ENCODE peak calls at places on chromosomes 12 and 14, in nine cellular contexts. One of them, this sample, is unnamed.

GRCh38 chr14:104104006-104104901 is 18.8 kb downstream of the ASPG start:
- DNase-seq in OCI-LY7: no peak
- DNase-seq in coronary artery: no peak
- DNase-seq in HFF-Myc: no peak
- DNase-seq in heart left ventricle: peak
- DNase-seq in tibial nerve: no peak
- DNase-seq in dorsolateral prefrontal cortex: no peak
- DNase-seq in right cardiac atrium: peak
- DNase-seq in astrocyte of the spinal cord: no peak
- DNase-seq in this sample: no peak

GRCh38 chr12:2129076-2129475 is 76.3 kb downstream of the CACNA1C start:
- DNase-seq in OCI-LY7: no peak
- DNase-seq in coronary artery: no peak
- DNase-seq in HFF-Myc: no peak
- DNase-seq in heart left ventricle: no peak
- DNase-seq in tibial nerve: no peak
- DNase-seq in dorsolateral prefrontal cortex: no peak
- DNase-seq in right cardiac atrium: no peak
- DNase-seq in astrocyte of the spinal cord: peak
- DNase-seq in this sample: no peak

GRCh38 chr14:104680056-104680805 is 9.2 kb upstream of the INF2 start:
- DNase-seq in OCI-LY7: no peak
- DNase-seq in coronary artery: peak
- DNase-seq in HFF-Myc: no peak
- DNase-seq in heart left ventricle: peak
- DNase-seq in tibial nerve: no peak
- DNase-seq in dorsolateral prefrontal cortex: no peak
- DNase-seq in right cardiac atrium: peak
- DNase-seq in astrocyte of the spinal cord: peak
- DNase-seq in this sample: no peak

GRCh38 chr12:26688344-26688904 is 144.6 kb downstream of the ITPR2 start:
- DNase-seq in OCI-LY7: no peak
- DNase-seq in coronary artery: no peak
- DNase-seq in HFF-Myc: no peak
- DNase-seq in heart left ventricle: no peak
- DNase-seq in tibial nerve: no peak
- DNase-seq in dorsolateral prefrontal cortex: no peak
- DNase-seq in right cardiac atrium: no peak
- DNase-seq in astrocyte of the spinal cord: no peak
- DNase-seq in this sample: no peak

GRCh38 chr12:18895946-18896345 is 158.0 kb downstream of the CAPZA3 start:
- DNase-seq in OCI-LY7: no peak
- DNase-seq in coronary artery: no peak
- DNase-seq in HFF-Myc: no peak
- DNase-seq in heart left ventricle: peak
- DNase-seq in tibial nerve: no peak
- DNase-seq in dorsolateral prefrontal cortex: no peak
- DNase-seq in right cardiac atrium: peak
- DNase-seq in astrocyte of the spinal cord: no peak
- DNase-seq in this sample: no peak

GRCh38 chr12:31322651-31323248 is 3.2 kb downstream of the SINHCAF start:
- DNase-seq in OCI-LY7: no peak
- DNase-seq in coronary artery: no peak
- DNase-seq in HFF-Myc: peak
- DNase-seq in heart left ventricle: no peak
- DNase-seq in tibial nerve: no peak
- DNase-seq in dorsolateral prefrontal cortex: no peak
- DNase-seq in right cardiac atrium: no peak
- DNase-seq in astrocyte of the spinal cord: peak
- DNase-seq in this sample: peak

GRCh38 chr12:125983784-125984510 is 918.7 kb downstream of the AACS start:
- DNase-seq in OCI-LY7: no peak
- DNase-seq in coronary artery: no peak
- DNase-seq in HFF-Myc: no peak
- DNase-seq in heart left ventricle: no peak
- DNase-seq in tibial nerve: no peak
- DNase-seq in dorsolateral prefrontal cortex: no peak
- DNase-seq in right cardiac atrium: peak
- DNase-seq in astrocyte of the spinal cord: peak
- DNase-seq in this sample: no peak

GRCh38 chr12:52228931-52229330 is 4.1 kb upstream of the KRT7 start:
- DNase-seq in OCI-LY7: no peak
- DNase-seq in coronary artery: no peak
- DNase-seq in HFF-Myc: no peak
- DNase-seq in heart left ventricle: peak
- DNase-seq in tibial nerve: no peak
- DNase-seq in dorsolateral prefrontal cortex: no peak
- DNase-seq in right cardiac atrium: no peak
- DNase-seq in astrocyte of the spinal cord: no peak
- DNase-seq in this sample: no peak

DNA sequence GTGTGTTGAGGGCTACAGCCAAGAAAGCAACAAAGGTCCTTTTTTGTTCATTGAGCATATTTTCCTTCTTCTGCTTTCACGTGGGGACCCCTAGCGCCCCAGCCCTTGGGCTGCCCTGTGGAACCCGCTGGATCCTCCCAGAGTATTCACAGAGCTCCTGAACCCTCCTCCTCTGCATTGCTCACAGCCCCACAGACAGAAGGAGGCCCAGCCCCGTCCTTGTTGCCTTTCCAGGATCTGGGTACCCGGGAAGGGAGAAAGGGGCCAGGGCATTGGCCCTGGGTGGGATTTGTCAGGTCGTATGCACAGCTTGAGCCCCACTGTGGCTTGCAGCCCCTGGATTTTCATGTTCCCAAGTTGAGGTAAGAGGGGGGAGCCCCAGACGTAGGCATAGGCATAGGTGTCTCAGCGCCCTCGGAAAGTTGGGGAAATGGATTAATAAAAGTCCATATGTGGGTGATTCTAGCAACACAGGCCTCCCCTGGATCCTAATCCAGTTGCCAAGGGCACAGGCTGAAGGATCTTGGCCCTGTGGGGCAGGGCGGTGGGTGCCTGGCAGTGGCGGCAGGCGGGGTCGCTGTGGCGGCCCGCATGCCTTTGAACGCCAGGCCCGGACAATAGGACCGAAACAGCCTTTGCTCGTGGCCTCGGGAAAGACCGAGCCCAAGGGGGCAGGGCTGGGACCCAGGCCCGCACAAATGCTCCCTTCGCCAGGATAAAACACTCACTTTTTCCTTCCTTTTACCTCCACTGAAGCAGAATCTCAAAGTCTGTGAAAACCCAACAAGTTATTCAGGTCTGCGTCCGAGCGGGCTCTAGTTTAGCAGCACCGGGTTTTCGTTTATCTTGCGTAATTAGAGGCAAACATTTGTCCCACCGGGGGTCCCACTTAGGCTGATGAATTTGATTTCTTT is 3.0 kb upstream of the HOXC10 start:
- DNase-seq in OCI-LY7: no peak
- DNase-seq in coronary artery: no peak
- DNase-seq in HFF-Myc: no peak
- DNase-seq in heart left ventricle: no peak
- DNase-seq in tibial nerve: no peak
- DNase-seq in dorsolateral prefrontal cortex: no peak
- DNase-seq in right cardiac atrium: no peak
- DNase-seq in astrocyte of the spinal cord: no peak
- DNase-seq in this sample: no peak
- H3K4me3 ChIP-seq in OCI-LY7: no peak
- H3K4me3 ChIP-seq in coronary artery: no peak
- H3K4me3 ChIP-seq in HFF-Myc: peak
- H3K4me3 ChIP-seq in heart left ventricle: no peak
- H3K4me3 ChIP-seq in tibial nerve: no peak
- H3K4me3 ChIP-seq in dorsolateral prefrontal cortex: no peak
- H3K4me3 ChIP-seq in right cardiac atrium: no peak
- H3K4me3 ChIP-seq in astrocyte of the spinal cord: no peak
- H3K4me3 ChIP-seq in this sample: no peak

DNA sequence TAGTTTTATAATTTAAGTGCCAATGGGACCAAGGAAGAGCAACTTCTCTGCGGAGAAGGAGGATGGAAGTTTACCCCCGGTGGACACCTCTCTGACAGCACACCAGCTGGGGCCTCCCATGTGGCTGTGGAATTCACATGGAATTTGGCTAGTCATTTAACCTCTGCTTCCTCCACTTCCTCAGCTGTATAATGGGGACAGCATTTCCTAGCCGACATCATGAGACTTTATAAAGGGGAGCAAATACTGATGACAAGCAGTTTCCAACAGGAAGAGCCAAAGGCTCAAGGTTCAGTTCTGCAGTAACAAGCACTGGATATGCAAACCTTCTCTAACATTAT is 7.5 kb downstream of the DUSP6 start:
- DNase-seq in OCI-LY7: no peak
- DNase-seq in coronary artery: no peak
- DNase-seq in HFF-Myc: no peak
- DNase-seq in heart left ventricle: no peak
- DNase-seq in tibial nerve: no peak
- DNase-seq in dorsolateral prefrontal cortex: no peak
- DNase-seq in right cardiac atrium: no peak
- DNase-seq in astrocyte of the spinal cord: no peak
- DNase-seq in this sample: no peak
- H3K4me3 ChIP-seq in OCI-LY7: no peak
- H3K4me3 ChIP-seq in coronary artery: no peak
- H3K4me3 ChIP-seq in HFF-Myc: no peak
- H3K4me3 ChIP-seq in heart left ventricle: no peak
- H3K4me3 ChIP-seq in tibial nerve: no peak
- H3K4me3 ChIP-seq in dorsolateral prefrontal cortex: no peak
- H3K4me3 ChIP-seq in right cardiac atrium: no peak
- H3K4me3 ChIP-seq in astrocyte of the spinal cord: no peak
- H3K4me3 ChIP-seq in this sample: no peak

GRCh38 chr14:22098435-22098834 is 424.8 kb upstream of the OR4E1 start:
- DNase-seq in OCI-LY7: no peak
- DNase-seq in coronary artery: no peak
- DNase-seq in HFF-Myc: no peak
- DNase-seq in heart left ventricle: no peak
- DNase-seq in tibial nerve: no peak
- DNase-seq in dorsolateral prefrontal cortex: no peak
- DNase-seq in right cardiac atrium: no peak
- DNase-seq in astrocyte of the spinal cord: no peak
- DNase-seq in this sample: no peak

GRCh38 chr14:22096511-22096890 is 422.9 kb upstream of the OR4E1 start:
- DNase-seq in OCI-LY7: no peak
- DNase-seq in coronary artery: no peak
- DNase-seq in HFF-Myc: no peak
- DNase-seq in heart left ventricle: no peak
- DNase-seq in tibial nerve: no peak
- DNase-seq in dorsolateral prefrontal cortex: no peak
- DNase-seq in right cardiac atrium: no peak
- DNase-seq in astrocyte of the spinal cord: no peak
- DNase-seq in this sample: no peak

GRCh38 chr14:22097072-22097471 is 423.5 kb upstream of the OR4E1 start:
- DNase-seq in OCI-LY7: no peak
- DNase-seq in coronary artery: no peak
- DNase-seq in HFF-Myc: no peak
- DNase-seq in heart left ventricle: no peak
- DNase-seq in tibial nerve: no peak
- DNase-seq in dorsolateral prefrontal cortex: no peak
- DNase-seq in right cardiac atrium: no peak
- DNase-seq in astrocyte of the spinal cord: no peak
- DNase-seq in this sample: no peak

GRCh38 chr14:22097606-22098292 is 424.1 kb upstream of the OR4E1 start:
- DNase-seq in OCI-LY7: no peak
- DNase-seq in coronary artery: no peak
- DNase-seq in HFF-Myc: no peak
- DNase-seq in heart left ventricle: no peak
- DNase-seq in tibial nerve: no peak
- DNase-seq in dorsolateral prefrontal cortex: no peak
- DNase-seq in right cardiac atrium: no peak
- DNase-seq in astrocyte of the spinal cord: no peak
- DNase-seq in this sample: no peak

DNA sequence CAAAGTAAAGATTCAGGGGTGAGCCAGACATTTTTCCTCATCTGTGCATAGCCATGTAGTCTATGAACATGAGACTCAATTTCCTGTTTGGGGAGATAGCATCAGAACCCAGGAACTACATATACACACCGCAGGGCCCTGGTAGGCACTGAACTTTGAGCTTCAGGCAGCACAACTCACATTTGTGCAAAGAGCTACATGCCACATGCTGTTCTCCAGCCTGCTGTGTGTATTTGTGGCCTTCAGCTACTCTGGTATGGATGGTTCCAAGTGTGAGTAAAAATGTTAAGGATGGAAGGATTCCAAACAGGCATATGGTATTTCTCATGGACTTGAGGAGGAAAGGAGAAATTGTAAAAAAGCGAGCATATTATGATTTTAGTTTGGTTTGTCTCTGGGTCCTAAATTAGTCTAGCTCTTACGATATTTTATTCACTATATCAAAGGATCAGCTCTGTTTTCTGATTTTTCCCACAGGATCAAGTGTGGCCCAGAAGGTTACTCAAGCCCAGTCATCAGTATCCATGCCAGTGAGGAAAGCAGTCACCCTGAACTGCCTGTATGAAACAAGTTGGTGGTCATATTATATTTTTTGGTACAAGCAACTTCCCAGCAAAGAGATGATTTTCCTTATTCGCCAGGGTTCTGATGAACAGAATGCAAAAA is 422.4 kb upstream of the OR4E1 start:
- DNase-seq in OCI-LY7: no peak
- DNase-seq in coronary artery: no peak
- DNase-seq in HFF-Myc: no peak
- DNase-seq in heart left ventricle: no peak
- DNase-seq in tibial nerve: no peak
- DNase-seq in dorsolateral prefrontal cortex: no peak
- DNase-seq in right cardiac atrium: no peak
- DNase-seq in astrocyte of the spinal cord: no peak
- DNase-seq in this sample: no peak
- H3K4me3 ChIP-seq in OCI-LY7: no peak
- H3K4me3 ChIP-seq in coronary artery: no peak
- H3K4me3 ChIP-seq in HFF-Myc: no peak
- H3K4me3 ChIP-seq in heart left ventricle: no peak
- H3K4me3 ChIP-seq in tibial nerve: no peak
- H3K4me3 ChIP-seq in dorsolateral prefrontal cortex: no peak
- H3K4me3 ChIP-seq in right cardiac atrium: no peak
- H3K4me3 ChIP-seq in astrocyte of the spinal cord: no peak
- H3K4me3 ChIP-seq in this sample: no peak

DNA sequence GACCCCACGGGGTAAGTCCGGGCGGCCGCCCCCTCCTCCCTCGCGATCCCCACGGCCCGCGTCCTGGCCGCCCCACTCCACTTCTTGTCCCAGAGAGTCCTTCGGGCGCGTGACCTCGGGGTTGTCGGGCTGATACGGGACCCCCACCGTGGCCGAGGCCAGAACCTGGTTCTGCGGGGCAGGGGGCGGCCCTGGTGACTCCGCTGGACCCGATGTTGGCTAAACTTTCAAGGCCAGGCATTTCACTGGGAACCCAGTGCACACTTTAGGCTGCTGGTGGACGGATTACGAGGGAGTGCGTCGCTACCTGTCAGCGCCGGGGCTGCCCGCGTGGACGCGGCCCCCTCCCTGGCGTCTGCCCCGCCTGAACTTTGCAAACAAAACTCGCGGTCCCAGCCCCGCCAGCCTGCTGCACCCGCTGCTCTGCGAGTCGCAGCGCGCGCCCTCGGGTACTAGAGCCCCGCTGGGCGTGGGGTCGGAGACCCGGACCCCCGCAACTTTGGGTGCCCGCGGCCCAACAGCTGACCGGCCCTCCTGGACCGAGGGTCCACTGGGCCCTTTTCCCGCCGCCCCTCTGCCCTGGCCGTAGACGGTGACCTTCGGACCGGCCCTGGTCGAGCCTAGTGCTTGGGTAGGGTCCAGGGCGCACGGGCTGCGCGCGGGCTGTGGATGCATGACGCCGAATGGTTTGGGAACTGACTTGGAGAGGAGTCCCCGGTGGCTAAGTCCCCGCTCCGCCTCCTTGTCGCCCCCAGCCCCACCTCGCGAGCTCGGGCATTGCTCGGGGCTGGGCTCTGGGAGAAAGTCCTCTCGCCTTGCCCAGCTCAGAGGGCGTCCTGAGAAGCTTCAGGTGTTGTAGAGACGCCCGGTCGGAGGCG is 624 bp downstream of the RIN3 start:
- DNase-seq in OCI-LY7: no peak
- DNase-seq in coronary artery: peak
- DNase-seq in HFF-Myc: no peak
- DNase-seq in heart left ventricle: peak
- DNase-seq in tibial nerve: no peak
- DNase-seq in dorsolateral prefrontal cortex: no peak
- DNase-seq in right cardiac atrium: peak
- DNase-seq in astrocyte of the spinal cord: peak
- DNase-seq in this sample: no peak
- H3K4me3 ChIP-seq in OCI-LY7: no peak
- H3K4me3 ChIP-seq in coronary artery: peak
- H3K4me3 ChIP-seq in HFF-Myc: peak
- H3K4me3 ChIP-seq in heart left ventricle: peak
- H3K4me3 ChIP-seq in tibial nerve: peak
- H3K4me3 ChIP-seq in dorsolateral prefrontal cortex: peak
- H3K4me3 ChIP-seq in right cardiac atrium: peak
- H3K4me3 ChIP-seq in astrocyte of the spinal cord: peak
- H3K4me3 ChIP-seq in this sample: peak